ENCODE peak calls at places on chromosomes 4 and X, in five cellular contexts. Z is activated T-cell treated with anti-CD3 and anti-CD28 coated beads for 1 hour, Y is NCI-H69, N is smooth muscle cell of the brain vasculature, H is heart left ventricle. D is an unnamed sample.

GRCh38 chr4:67593741-67594175 is 35.2 kb downstream of the STAP1 start:
- DNase-seq in H (no peak), Z (no peak), N (no peak), Y (no peak), D (no peak)

GRCh38 chr4:48594185-48594584 is 104.1 kb downstream of the ZAR1 start:
- DNase-seq in N (no peak), H (peak), Y (peak), Z (no peak), D (no peak)

GRCh38 chr4:173040200-173040599 is 128.4 kb upstream of the GALNT7 start:
- DNase-seq in Z (no peak), Y (peak), N (no peak), H (no peak), D (no peak)

GRCh38 chr4:955931-956381 is 17.4 kb downstream of the DGKQ start:
- DNase-seq in Z (no peak), N (no peak), Y (no peak), H (no peak), D (peak)

GRCh38 chrX:5236096-5236495 is 992.6 kb downstream of the NLGN4X start:
- DNase-seq in N (no peak), Z (no peak), H (no peak), Y (peak), D (no peak)

GRCh38 chrX:140172401-140172800 is 207.1 kb upstream of the CXorf66 start:
- DNase-seq in Z (no peak), Y (no peak), H (no peak), N (no peak), D (no peak)

GRCh38 chrX:29518100-29518499 is 697.3 kb upstream of the MAGEB2 start:
- DNase-seq in Z (no peak), N (no peak), H (no peak), Y (no peak), D (no peak)

GRCh38 chr4:74578329-74578728 is 133.4 kb downstream of the AREG start:
- DNase-seq in H (no peak), Y (no peak), Z (no peak), N (no peak), D (no peak)

GRCh38 chr4:1628892-1629703 is 55.0 kb downstream of the FAM53A start:
- DNase-seq in N (no peak), Y (peak), H (peak), Z (peak), D (peak)

GRCh38 chr4:22515888-22516541 is at the start of gene ADGRA3:
- DNase-seq in Y (peak), Z (no peak), N (no peak), H (peak), D (peak)

GRCh38 chrX:137353404-137353803 is 212.5 kb upstream of the ZIC3 start:
- DNase-seq in N (no peak), H (no peak), Y (no peak), Z (no peak), D (no peak)

GRCh38 chr4:160835789-160836188 is 1328.0 kb downstream of the FSTL5 start:
- DNase-seq in N (no peak), Z (no peak), Y (peak), H (no peak), D (no peak)

GRCh38 chr4:2794707-2795557 is 2.0 kb downstream of the SH3BP2 start:
- DNase-seq in H (peak), Y (no peak), N (no peak), Z (no peak), D (peak)

D was measured in ovary.